ENCODE peak calls at places on chromosomes 11 and 22, in eight cellular contexts. U is GF-D8; N is CD8-positive, alpha-beta T cell; V is cardiac fibroblast; L is ACHN; T is heart right ventricle; A is nephron progenitor cell; H is fibroblast of lung. W is an unnamed sample.

GRCh38 chr22:29030618-29031235 is 30.9 kb downstream of the C22orf31 start:
- DNase-seq in U (no peak), N (no peak), V (peak), L (peak), T (peak), A (peak), H (peak), W (no peak)

GRCh38 chr22:22877523-22878210 is 9.9 kb upstream of the IGLL5 start:
- DNase-seq in U (no peak), N (peak), V (peak), L (peak), T (peak), A (peak), H (peak), W (peak)

GRCh38 chr11:3841426-3842304 is 906 bp upstream of the RHOG start:
- DNase-seq in U (peak), N (peak), V (peak), L (peak), T (peak), A (peak), H (peak), W (peak)

GRCh38 chr11:118612378-118612777 is 5.0 kb downstream of the PHLDB1 start:
- DNase-seq in U (no peak), N (no peak), V (peak), L (no peak), T (peak), A (no peak), H (no peak), W (no peak)

GRCh38 chr11:35747638-35748037 is 85.1 kb downstream of the TRIM44 start:
- DNase-seq in U (no peak), N (no peak), V (no peak), L (no peak), T (no peak), A (no peak), H (no peak), W (no peak)

GRCh38 chr11:122883682-122883981 is 1.1 kb downstream of the JHY start:
- DNase-seq in U (no peak), N (no peak), V (no peak), L (no peak), T (no peak), A (no peak), H (peak), W (no peak)

GRCh38 chr11:1260023-1260501 is 37.2 kb downstream of the MUC5B start:
- DNase-seq in U (no peak), N (no peak), V (peak), L (peak), T (no peak), A (peak), H (peak), W (no peak)

GRCh38 chr22:23403720-23404688 is 176.1 kb downstream of the IGLL1 start:
- DNase-seq in U (no peak), N (no peak), V (peak), L (no peak), T (no peak), A (no peak), H (no peak), W (no peak)

GRCh38 chr11:12212181-12212820 is 101.9 kb downstream of the MICAL2 start:
- DNase-seq in U (no peak), N (no peak), V (no peak), L (no peak), T (no peak), A (no peak), H (no peak), W (no peak)

GRCh38 chr11:47352556-47352955 is at the start of gene MYBPC3:
- DNase-seq in U (no peak), N (no peak), V (no peak), L (no peak), T (peak), A (no peak), H (no peak), W (no peak)

GRCh38 chr11:3944198-3944597 is 88.7 kb downstream of the STIM1 start:
- DNase-seq in U (no peak), N (no peak), V (peak), L (no peak), T (no peak), A (no peak), H (no peak), W (no peak)

GRCh38 chr11:17972987-17973386 is 39.9 kb downstream of the SERGEF start:
- DNase-seq in U (no peak), N (no peak), V (peak), L (peak), T (peak), A (peak), H (peak), W (peak)

GRCh38 chr11:3732671-3733070 is 61.5 kb upstream of the CHRNA10 start:
- DNase-seq in U (no peak), N (no peak), V (peak), L (no peak), T (no peak), A (no peak), H (no peak), W (peak)

GRCh38 chr11:100670140-100670539 is 16.9 kb upstream of the ARHGAP42 start:
- DNase-seq in U (no peak), N (no peak), V (no peak), L (no peak), T (no peak), A (no peak), H (no peak), W (no peak)

GRCh38 chr11:76249195-76249741 is 43.0 kb upstream of the WNT11 start:
- DNase-seq in U (no peak), N (no peak), V (no peak), L (no peak), T (no peak), A (no peak), H (no peak), W (no peak)

GRCh38 chr22:35547993-35548761 is 7.5 kb downstream of the RASD2 start:
- DNase-seq in U (no peak), N (no peak), V (no peak), L (no peak), T (no peak), A (no peak), H (no peak), W (no peak)

GRCh38 chr11:25734592-25735211 is 597.2 kb upstream of the ANO3 start:
- DNase-seq in U (no peak), N (no peak), V (peak), L (peak), T (no peak), A (peak), H (peak), W (peak)

GRCh38 chr22:27438271-27438980 is 363.1 kb downstream of the MN1 start:
- DNase-seq in U (no peak), N (no peak), V (peak), L (no peak), T (no peak), A (peak), H (peak), W (no peak)

GRCh38 chr22:27462190-27462589 is 339.4 kb downstream of the MN1 start:
- DNase-seq in U (no peak), N (no peak), V (no peak), L (no peak), T (no peak), A (no peak), H (no peak), W (no peak)